ENCODE peak calls at places on chromosomes 12 and 14, in ten cellular contexts. J, V, Q, W, S, B, I, E, T and O are unnamed samples.

GRCh38 chr12:113674302-113674701 is 202.6 kb upstream of the LHX5 start:
- DNase-seq in J (no peak), V (no peak), Q (no peak), W (no peak), S (no peak), B (no peak), I (no peak), E (no peak), T (no peak), O (no peak)

GRCh38 chr14:68384881-68385280 is 408.0 kb downstream of the ZFP36L1 start:
- DNase-seq in J (no peak), V (no peak), Q (no peak), W (no peak), S (no peak), B (no peak), I (no peak), E (no peak), T (no peak), O (no peak)

GRCh38 chr12:112973712-112974305 is 4.5 kb upstream of the OAS2 start:
- DNase-seq in J (no peak), V (no peak), Q (no peak), W (no peak), S (no peak), B (no peak), I (no peak), E (no peak), T (no peak), O (no peak)

GRCh38 chr12:11563785-11564739 is 85.4 kb upstream of the ETV6 start:
- DNase-seq in J (no peak), V (no peak), Q (no peak), W (no peak), S (no peak), B (no peak), I (no peak), E (no peak), T (no peak), O (no peak)

GRCh38 chr14:74898694-74899093 is 17.0 kb downstream of the DLST start:
- DNase-seq in J (no peak), V (no peak), Q (no peak), W (no peak), S (no peak), B (no peak), I (no peak), E (no peak), T (no peak), O (no peak)

GRCh38 chr12:63802012-63802608 is 22.4 kb downstream of the RXYLT1 start:
- DNase-seq in J (no peak), V (no peak), Q (no peak), W (no peak), S (peak), B (no peak), I (no peak), E (no peak), T (no peak), O (peak)

GRCh38 chr14:49505026-49505766 is 81.0 kb downstream of the RPS29 start:
- DNase-seq in J (no peak), V (no peak), Q (no peak), W (no peak), S (no peak), B (no peak), I (no peak), E (no peak), T (no peak), O (no peak)

GRCh38 chr12:76450690-76451089 is 102.5 kb upstream of the BBS10 start:
- DNase-seq in J (no peak), V (no peak), Q (no peak), W (no peak), S (no peak), B (no peak), I (no peak), E (no peak), T (no peak), O (peak)

GRCh38 chr14:79473676-79474075 is 737.6 kb downstream of the DIO2 start:
- DNase-seq in J (no peak), V (no peak), Q (no peak), W (no peak), S (no peak), B (no peak), I (no peak), E (no peak), T (no peak), O (no peak)

GRCh38 chr12:67943295-67943892 is 45.9 kb upstream of the IFNG-AS1 start:
- DNase-seq in J (no peak), V (peak), Q (no peak), W (no peak), S (peak), B (peak), I (peak), E (peak), T (peak), O (peak)

GRCh38 chr12:100199023-100199346 is 1.6 kb upstream of the ACTR6 start:
- DNase-seq in J (no peak), V (no peak), Q (no peak), W (no peak), S (no peak), B (no peak), I (no peak), E (no peak), T (no peak), O (no peak)

GRCh38 chr12:100672075-100672592 is 98.7 kb downstream of the GAS2L3 start:
- DNase-seq in J (no peak), V (peak), Q (no peak), W (no peak), S (peak), B (peak), I (peak), E (peak), T (peak), O (no peak)

GRCh38 chr12:57518920-57519757 is 1.2 kb downstream of the DDIT3 start:
- DNase-seq in J (peak), V (peak), Q (no peak), W (no peak), S (no peak), B (peak), I (no peak), E (no peak), T (no peak), O (no peak)

GRCh38 chr12:53299101-53299453 is 418 bp upstream of the MYG1 start:
- DNase-seq in J (no peak), V (no peak), Q (no peak), W (no peak), S (no peak), B (no peak), I (no peak), E (no peak), T (no peak), O (peak)

GRCh38 chr14:75070383-75070782 is 942 bp downstream of the ZC2HC1C start:
- DNase-seq in J (no peak), V (no peak), Q (no peak), W (no peak), S (no peak), B (no peak), I (no peak), E (no peak), T (no peak), O (no peak)

GRCh38 chr12:1692221-1692620 is 1.4 kb downstream of the ADIPOR2 start:
- DNase-seq in J (no peak), V (no peak), Q (no peak), W (no peak), S (no peak), B (no peak), I (no peak), E (no peak), T (no peak), O (no peak)

GRCh38 chr14:79971330-79971729 is 240.0 kb downstream of the DIO2 start:
- DNase-seq in J (no peak), V (no peak), Q (no peak), W (no peak), S (no peak), B (no peak), I (no peak), E (no peak), T (no peak), O (peak)

GRCh38 chr14:56119221-56119967 is 1.2 kb downstream of the PELI2 start:
- DNase-seq in J (peak), V (peak), Q (peak), W (no peak), S (peak), B (peak), I (peak), E (peak), T (peak), O (no peak)

GRCh38 chr12:52351196-52352059 is 15.9 kb downstream of the KRT85 start:
- DNase-seq in J (peak), V (no peak), Q (no peak), W (no peak), S (no peak), B (no peak), I (peak), E (no peak), T (no peak), O (no peak)

GRCh38 chr12:95096852-95097251 is 23.4 kb upstream of the NR2C1 start:
- DNase-seq in J (no peak), V (no peak), Q (no peak), W (no peak), S (no peak), B (peak), I (no peak), E (no peak), T (no peak), O (no peak)

GRCh38 chr12:45801625-45802024 is 72.1 kb downstream of the ARID2 start:
- DNase-seq in J (no peak), V (no peak), Q (no peak), W (no peak), S (no peak), B (no peak), I (no peak), E (no peak), T (no peak), O (no peak)

GRCh38 chr14:53850714-53851296 is 105.8 kb downstream of the BMP4 start:
- DNase-seq in J (no peak), V (no peak), Q (no peak), W (no peak), S (no peak), B (no peak), I (no peak), E (no peak), T (no peak), O (peak)

GRCh38 chr12:16359512-16360491 is 12.4 kb downstream of the MGST1 start:
- DNase-seq in J (peak), V (peak), Q (peak), W (no peak), S (peak), B (peak), I (peak), E (peak), T (no peak), O (peak)

GRCh38 chr14:52961060-52961639 is 10.3 kb upstream of the FERMT2 start:
- DNase-seq in J (no peak), V (peak), Q (peak), W (no peak), S (peak), B (peak), I (peak), E (peak), T (peak), O (peak)

GRCh38 chr12:88952543-88952942 is 372.3 kb upstream of the KITLG start:
- DNase-seq in J (no peak), V (no peak), Q (no peak), W (no peak), S (no peak), B (no peak), I (no peak), E (no peak), T (no peak), O (peak)

GRCh38 chr12:16155938-16156337 is 121.5 kb downstream of the SLC15A5 start:
- DNase-seq in J (no peak), V (no peak), Q (no peak), W (no peak), S (no peak), B (no peak), I (no peak), E (no peak), T (no peak), O (no peak)

GRCh38 chr12:40760821-40761220 is 68.6 kb downstream of the CNTN1 start:
- DNase-seq in J (no peak), V (no peak), Q (no peak), W (no peak), S (no peak), B (no peak), I (no peak), E (no peak), T (no peak), O (no peak)

GRCh38 chr12:26630546-26631027 is 202.4 kb downstream of the ITPR2 start:
- DNase-seq in J (no peak), V (no peak), Q (no peak), W (no peak), S (no peak), B (peak), I (no peak), E (no peak), T (no peak), O (peak)

GRCh38 chr14:93231129-93231979 is 24.3 kb downstream of the UBR7 start:
- DNase-seq in J (no peak), V (no peak), Q (peak), W (no peak), S (no peak), B (peak), I (no peak), E (no peak), T (peak), O (peak)

GRCh38 chr12:52139579-52140062 is 52.2 kb downstream of the KRT80 start:
- DNase-seq in J (peak), V (peak), Q (no peak), W (no peak), S (peak), B (no peak), I (peak), E (peak), T (no peak), O (peak)

GRCh38 chr14:74083784-74084276 is 423 bp downstream of the ALDH6A1 start:
- DNase-seq in J (peak), V (peak), Q (no peak), W (no peak), S (no peak), B (no peak), I (no peak), E (no peak), T (peak), O (no peak)

GRCh38 chr12:49055978-49056754 is 4.4 kb downstream of the KMT2D start:
- DNase-seq in J (no peak), V (peak), Q (peak), W (peak), S (peak), B (peak), I (peak), E (peak), T (peak), O (peak)

GRCh38 chr12:31204995-31205582 is 120.9 kb downstream of the SINHCAF start:
- DNase-seq in J (no peak), V (no peak), Q (no peak), W (no peak), S (no peak), B (no peak), I (no peak), E (no peak), T (peak), O (no peak)

GRCh38 chr12:57090456-57090855 is 1.5 kb downstream of the NAB2 start:
- DNase-seq in J (no peak), V (no peak), Q (no peak), W (no peak), S (no peak), B (no peak), I (no peak), E (no peak), T (no peak), O (no peak)

GRCh38 chr12:26690601-26691000 is 142.4 kb downstream of the ITPR2 start:
- DNase-seq in J (no peak), V (no peak), Q (no peak), W (no peak), S (no peak), B (no peak), I (no peak), E (no peak), T (no peak), O (no peak)

GRCh38 chr12:14691560-14691959 is 4.8 kb downstream of the GUCY2C start:
- DNase-seq in J (no peak), V (no peak), Q (no peak), W (peak), S (no peak), B (peak), I (no peak), E (no peak), T (no peak), O (no peak)

GRCh38 chr12:13100882-13101769 is 2.3 kb downstream of the GSG1 start:
- DNase-seq in J (peak), V (peak), Q (peak), W (peak), S (peak), B (peak), I (peak), E (peak), T (peak), O (peak)
- TF ChIP-seq CTCF in J (peak), V (no peak), Q (no peak), W (peak), S (no peak), B (no peak), I (peak), E (no peak), T (no peak), O (peak)

GRCh38 chr14:99479903-99480855 is 480 bp downstream of the SETD3 start:
- DNase-seq in J (peak), V (peak), Q (peak), W (peak), S (peak), B (peak), I (peak), E (peak), T (peak), O (peak)
- TF ChIP-seq CTCF in J (peak), V (no peak), Q (no peak), W (peak), S (no peak), B (no peak), I (peak), E (no peak), T (no peak), O (peak)

DNA sequence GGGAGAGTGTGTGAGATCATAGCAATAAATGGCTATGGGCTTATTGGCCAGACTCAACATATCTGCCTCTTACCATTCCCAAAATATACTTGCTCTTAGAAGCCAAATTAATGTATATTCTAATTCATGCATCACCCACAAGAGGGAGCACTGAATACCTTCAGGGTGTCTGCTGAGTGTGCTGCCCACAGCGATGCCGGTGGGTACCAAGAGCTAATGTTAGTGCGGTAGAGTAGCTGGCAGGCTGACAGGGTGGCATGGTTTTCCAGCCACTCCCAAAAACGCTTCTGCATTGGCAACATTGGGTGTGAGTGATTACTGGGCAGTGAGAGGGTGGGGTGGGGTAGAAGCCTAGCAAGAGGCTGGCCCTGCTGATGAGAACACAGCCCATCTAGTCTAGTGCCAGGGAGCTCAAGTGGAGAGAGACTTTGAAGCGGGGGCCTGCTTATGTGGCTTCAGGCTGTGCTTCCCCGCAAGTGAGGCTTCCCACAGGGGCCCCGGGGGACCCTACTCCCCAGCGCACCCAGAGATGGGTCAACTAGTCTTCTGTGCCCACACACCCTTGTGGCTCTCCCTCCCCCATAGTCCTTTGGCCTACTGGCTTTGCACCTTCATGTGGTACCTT is 9.2 kb upstream of the PLEKHD1 start:
- DNase-seq in J (no peak), V (no peak), Q (no peak), W (no peak), S (peak), B (no peak), I (no peak), E (no peak), T (peak), O (no peak)
- TF ChIP-seq CTCF in J (no peak), V (no peak), Q (peak), W (peak), S (peak), B (peak), I (peak), E (peak), T (peak), O (peak)

GRCh38 chr12:3496964-3497363 is 6.0 kb downstream of the PRMT8 start:
- DNase-seq in J (no peak), V (no peak), Q (no peak), W (no peak), S (peak), B (no peak), I (peak), E (peak), T (no peak), O (no peak)
- TF ChIP-seq CTCF in J (no peak), V (no peak), Q (no peak), W (no peak), S (no peak), B (no peak), I (peak), E (peak), T (no peak), O (no peak)

GRCh38 chr14:23301288-23301968 is 1.2 kb downstream of the PPP1R3E start:
- DNase-seq in J (peak), V (peak), Q (peak), W (peak), S (peak), B (peak), I (peak), E (peak), T (peak), O (peak)

GRCh38 chr14:23299986-23300686 is 2.5 kb downstream of the PPP1R3E start:
- DNase-seq in J (no peak), V (no peak), Q (no peak), W (no peak), S (no peak), B (no peak), I (no peak), E (no peak), T (no peak), O (no peak)

GRCh38 chr14:23301969-23302289 is 730 bp downstream of the PPP1R3E start:
- DNase-seq in J (no peak), V (no peak), Q (no peak), W (no peak), S (no peak), B (no peak), I (no peak), E (no peak), T (peak), O (no peak)

GRCh38 chr14:23300687-23301223 is 1.9 kb downstream of the PPP1R3E start:
- DNase-seq in J (peak), V (no peak), Q (no peak), W (no peak), S (peak), B (peak), I (peak), E (no peak), T (no peak), O (no peak)

GRCh38 chr14:23302290-23303225 is at the start of gene PPP1R3E:
- DNase-seq in J (peak), V (peak), Q (peak), W (no peak), S (peak), B (peak), I (peak), E (peak), T (peak), O (no peak)
- TF ChIP-seq CTCF in J (no peak), V (no peak), Q (no peak), W (no peak), S (no peak), B (no peak), I (no peak), E (no peak), T (no peak), O (no peak)

GRCh38 chr14:103081951-103082350 is 2.1 kb upstream of the LBHD2 start:
- DNase-seq in J (no peak), V (no peak), Q (no peak), W (no peak), S (no peak), B (no peak), I (no peak), E (no peak), T (no peak), O (no peak)

GRCh38 chr14:103086771-103087342 is 2.8 kb downstream of the LBHD2 start:
- DNase-seq in J (peak), V (no peak), Q (no peak), W (no peak), S (no peak), B (no peak), I (peak), E (no peak), T (no peak), O (no peak)

GRCh38 chr14:103087343-103087835 is 3.4 kb downstream of the LBHD2 start:
- DNase-seq in J (peak), V (no peak), Q (no peak), W (no peak), S (no peak), B (peak), I (peak), E (no peak), T (no peak), O (no peak)

GRCh38 chr14:103084021-103084919 is at the start of gene LBHD2:
- DNase-seq in J (peak), V (peak), Q (no peak), W (no peak), S (no peak), B (no peak), I (peak), E (peak), T (no peak), O (no peak)

GRCh38 chr14:103085106-103086091 is 1.4 kb downstream of the LBHD2 start:
- DNase-seq in J (peak), V (peak), Q (no peak), W (no peak), S (no peak), B (no peak), I (peak), E (peak), T (no peak), O (no peak)
- TF ChIP-seq CTCF in J (no peak), V (no peak), Q (no peak), W (no peak), S (peak), B (no peak), I (peak), E (peak), T (no peak), O (no peak)

GRCh38 chr14:86652512-86652911 is 1122.6 kb downstream of the FLRT2 start:
- DNase-seq in J (no peak), V (no peak), Q (no peak), W (no peak), S (no peak), B (no peak), I (no peak), E (no peak), T (no peak), O (no peak)
- TF ChIP-seq CTCF in J (no peak), V (no peak), Q (no peak), W (no peak), S (no peak), B (no peak), I (no peak), E (no peak), T (no peak), O (no peak)